ENCODE peak calls at places on chromosomes 4 and X, in five cellular contexts. P is gastrocnemius medialis, V is transverse colon, T is adrenal gland, E is sigmoid colon. O is an unnamed sample.
A peak's percentile ranks its signal among the peaks of the same experiment; 100 is the strongest.

GRCh38 chrX:19879742-19880378 is 7.5 kb downstream of the SH3KBP1 start:
- DNase-seq in P (no peak), V (no peak), T (no peak), E (no peak), O (no peak)

GRCh38 chrX:134623293-134624045 is 34.8 kb downstream of the PLAC1 start:
- DNase-seq in P (no peak), V (no peak), T (no peak), E (no peak), O (no peak)

GRCh38 chr4:121863787-121864186 is 6.5 kb downstream of the BBS7 start:
- DNase-seq in P (no peak), V (no peak), T (no peak), E (no peak), O (no peak)

GRCh38 chr4:685681-686218 is 3.2 kb downstream of the SLC49A3 start:
- DNase-seq in P (no peak), V (no peak), T (no peak), E (no peak), O (no peak)

GRCh38 chr4:69735119-69735518 is 25.3 kb downstream of the SULT1B1 start:
- DNase-seq in P (no peak), V (no peak), T (no peak), E (no peak), O (no peak)

GRCh38 chr4:119038465-119038864 is 97.2 kb upstream of the MYOZ2 start:
- DNase-seq in P (no peak), V (no peak), T (no peak), E (no peak), O (no peak)

GRCh38 chrX:37997096-37997495 is 9.3 kb upstream of the SYTL5 start:
- DNase-seq in P (no peak), V (no peak), T (no peak), E (no peak), O (no peak)

GRCh38 chr4:185213829-185214228 is 4.4 kb downstream of the SNX25 start:
- DNase-seq in P (no peak), V (no peak), T (no peak), E (no peak), O (no peak)

GRCh38 chr4:95255396-95256107 is 293.2 kb downstream of the UNC5C start:
- DNase-seq in P (no peak), V (no peak), T (no peak), E (no peak), O (no peak)

GRCh38 chr4:3792813-3793212 is 26.6 kb downstream of the ADRA2C start:
- DNase-seq in P (no peak), V (no peak), T (no peak), E (no peak), O (no peak)

GRCh38 chr4:5019274-5019673 is at the start of gene CYTL1:
- DNase-seq in P (no peak), V (no peak), T (no peak), E (no peak), O (no peak)

GRCh38 chrX:139179592-139179991 is 350.9 kb upstream of the F9 start:
- DNase-seq in P (no peak), V (no peak), T (no peak), E (no peak), O (no peak)

GRCh38 chrX:112662559-112663427 is 16.9 kb downstream of the LHFPL1 start:
- DNase-seq in P (no peak), V (no peak), T (no peak), E (no peak), O (peak; percentile 53)

GRCh38 chr4:186137193-186137792 is 32.8 kb downstream of the FAM149A start:
- DNase-seq in P (no peak), V (no peak), T (no peak), E (no peak), O (no peak)

GRCh38 chr4:102157984-102158383 is 187.3 kb downstream of the SLC39A8 start:
- DNase-seq in P (no peak), V (no peak), T (no peak), E (no peak), O (no peak)

GRCh38 chr4:112099701-112100289 is 45.5 kb upstream of the FAM241A start:
- DNase-seq in P (no peak), V (no peak), T (no peak), E (no peak), O (no peak)

GRCh38 chrX:134782796-134783195 is 124.5 kb upstream of the PLAC1 start:
- DNase-seq in P (no peak), V (no peak), T (no peak), E (no peak), O (no peak)

GRCh38 chr4:19301527-19301926 is 950.2 kb upstream of the SLIT2 start:
- DNase-seq in P (no peak), V (no peak), T (no peak), E (no peak), O (no peak)

GRCh38 chr4:67014592-67014991 is 530.7 kb downstream of the CENPC start:
- DNase-seq in P (no peak), V (no peak), T (no peak), E (no peak), O (no peak)

GRCh38 chr4:7068279-7068842 is 497 bp upstream of the GRPEL1 start:
- DNase-seq in P (no peak), V (no peak), T (no peak), E (no peak), O (no peak)
- TF ChIP-seq POLR2A in P (no peak), V (no peak), T (no peak), E (no peak), O (peak; percentile 78)

GRCh38 chrX:150567645-150568319 is 639 bp upstream of the MTM1 start:
- DNase-seq in P (no peak), V (no peak), T (no peak), E (no peak), O (no peak)
- H3K4me3 ChIP-seq in P (peak overlapping the region; percentile 47), V (peak overlapping the region; percentile 33), T (no peak overlapping the region), E (peak overlapping the region; percentile 78), O (no peak overlapping the region)

DNA sequence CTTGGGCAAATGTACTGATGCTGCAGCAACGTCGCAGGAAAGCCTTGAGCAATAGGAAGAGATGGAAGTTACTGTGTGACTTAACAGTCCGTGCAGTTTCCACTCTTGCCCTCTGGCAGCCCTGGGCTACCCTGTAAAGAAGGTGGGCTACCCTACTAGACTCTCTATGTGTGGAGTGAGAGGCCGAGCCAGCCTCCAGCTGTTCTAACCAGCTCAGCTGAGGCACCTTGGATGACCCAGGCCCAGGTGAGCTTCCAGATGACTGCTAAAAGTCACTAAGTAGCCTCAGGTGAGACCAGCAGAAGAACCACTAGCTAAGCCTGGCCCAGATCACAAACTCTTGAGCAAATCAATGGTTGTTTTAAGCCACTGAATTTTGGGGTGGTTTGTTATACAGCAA is 34.9 kb upstream of the PPP2R2C start:
- DNase-seq in P (no peak), V (no peak), T (peak; percentile 23), E (no peak), O (no peak)
- H3K9me3 ChIP-seq in P (no peaks in the 10 kb centered on the region), V (peaks cover 18% of the 10 kb centered on the region), T (no peaks in the 10 kb centered on the region), E (peaks cover 10% of the 10 kb centered on the region), O (no peaks in the 10 kb centered on the region)

DNA sequence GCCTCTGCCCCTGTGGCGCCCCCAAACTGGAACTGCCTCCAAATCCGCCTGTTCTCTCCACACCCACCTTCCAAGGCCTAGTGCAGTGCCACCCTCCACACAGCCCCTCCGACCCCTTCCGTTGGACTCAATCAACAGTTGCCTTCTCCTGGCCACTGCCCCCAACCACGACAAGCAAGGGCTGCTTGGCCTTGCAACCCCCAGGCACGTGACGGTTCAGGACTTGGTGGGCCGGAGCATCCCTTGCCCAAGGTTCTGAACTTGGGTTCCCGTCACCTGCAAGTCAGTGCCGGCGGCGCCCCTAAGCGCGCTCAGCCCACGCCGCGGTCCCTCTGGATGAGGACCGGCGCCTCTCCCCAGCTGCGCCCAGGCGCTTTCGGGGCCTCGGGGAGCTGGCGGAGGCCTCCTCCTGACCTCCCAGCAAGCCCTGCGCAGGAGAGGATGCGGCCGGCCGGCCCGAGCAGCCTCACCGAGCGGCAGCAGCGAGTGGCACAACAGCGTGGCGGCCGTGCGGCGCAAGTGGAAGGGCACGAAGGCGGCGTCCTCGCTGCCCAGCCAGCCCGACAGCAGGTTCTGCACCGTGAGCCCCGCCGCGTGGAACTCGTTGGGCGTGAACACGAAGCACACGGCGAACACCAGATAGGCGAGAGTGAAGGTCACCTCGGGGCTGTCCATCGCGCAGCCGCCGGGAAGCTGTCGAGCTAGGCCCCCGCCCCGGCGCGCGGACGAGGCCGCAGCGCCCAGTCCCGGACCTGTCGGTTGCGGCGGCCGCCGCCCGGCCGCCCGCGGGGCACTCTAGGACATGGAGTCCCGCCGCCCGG is 750 bp downstream of the TMEM129 start:
- DNase-seq in P (peak; percentile 40), V (peak; percentile 65), T (peak; percentile 75), E (no peak), O (peak; percentile 60)
- TF ChIP-seq POLR2A in P (no peak), V (peak; percentile 56), T (peak; percentile 32), E (no peak), O (no peak)

DNA sequence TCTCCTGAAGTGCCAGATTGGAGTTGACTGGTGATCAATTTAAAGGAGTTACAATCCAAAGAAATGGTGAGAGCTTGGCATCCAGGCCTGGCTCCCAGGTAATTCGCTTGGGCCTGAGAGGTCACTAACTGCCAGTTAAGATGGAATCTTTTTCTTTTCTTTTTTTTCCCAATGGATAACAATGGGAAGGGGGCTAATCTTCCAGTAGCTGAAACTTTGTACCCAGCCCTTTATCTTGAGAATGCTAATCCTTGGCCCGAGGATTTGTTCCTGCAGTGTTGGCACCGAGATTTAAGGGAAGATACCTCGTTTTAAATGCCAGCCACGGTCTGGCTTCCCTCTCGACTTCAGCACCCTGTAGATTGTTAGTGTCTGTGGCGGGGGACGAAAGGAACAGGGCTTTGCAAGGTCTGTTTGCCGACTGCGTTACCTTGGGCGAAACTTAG is 13.4 kb upstream of the PITX2 start:
- DNase-seq in P (no peak), V (no peak), T (no peak), E (no peak), O (no peak)
- H3K4me3 ChIP-seq in P (peak overlapping the region; percentile 62), V (peak overlapping the region; percentile 54), T (no peak overlapping the region), E (peak overlapping the region; percentile 30), O (no peak overlapping the region)

DNA sequence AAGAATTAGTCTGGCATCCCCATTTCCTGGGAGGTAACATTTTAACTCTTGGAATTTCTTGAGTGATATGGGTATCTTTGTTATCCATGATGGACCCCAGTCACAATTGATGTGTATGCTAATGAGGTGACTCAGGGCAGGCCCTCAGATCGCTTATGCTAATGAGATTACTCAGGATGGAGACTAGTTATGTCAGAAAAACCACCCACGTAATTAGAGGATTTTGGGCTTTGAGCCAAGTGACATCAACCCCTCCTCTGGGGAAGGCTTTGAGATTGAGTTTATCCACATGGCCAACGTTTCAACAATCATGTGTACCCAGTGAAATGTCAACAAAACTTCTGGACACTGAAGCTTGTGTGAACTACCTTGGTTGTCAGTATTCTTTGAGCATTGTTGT is 772.7 kb downstream of the STPG2 start:
- DNase-seq in P (no peak), V (no peak), T (no peak), E (no peak), O (no peak)
- H3K9me3 ChIP-seq in P (no peaks in the 10 kb centered on the region), V (no peaks in the 10 kb centered on the region), T (no peaks in the 10 kb centered on the region), E (no peaks in the 10 kb centered on the region), O (no peaks in the 10 kb centered on the region)